ENCODE peak calls at places on chromosomes 6 and 20, in five cellular contexts. One of them, this sample, is unnamed. For H3K9me3 and H3K36me3, the result is how much of the 10 kb centered on the place peaks cover.

GRCh38 chr20:20353574-20353973 is 14.3 kb upstream of the INSM1 start:
- DNase-seq in trophoblast cell: no peak
- DNase-seq in neuronal stem cell: no peak
- DNase-seq in IMR-90: no peak
- DNase-seq in H1: no peak
- DNase-seq in this sample: no peak

GRCh38 chr6:170097505-170098427 is 193.1 kb downstream of the DLL1 start:
- DNase-seq in H1: peak
- DNase-seq in trophoblast cell: no peak
- DNase-seq in neuronal stem cell: no peak
- DNase-seq in IMR-90: no peak
- DNase-seq in this sample: no peak

GRCh38 chr20:53346266-53346665 is 247.4 kb downstream of the ZNF217 start:
- DNase-seq in neuronal stem cell: no peak
- DNase-seq in IMR-90: no peak
- DNase-seq in H1: no peak
- DNase-seq in trophoblast cell: peak
- DNase-seq in this sample: peak

GRCh38 chr6:18154507-18155272 is at the start of gene TPMT:
- DNase-seq in H1: peak
- DNase-seq in IMR-90: no peak
- DNase-seq in neuronal stem cell: no peak
- DNase-seq in trophoblast cell: no peak
- DNase-seq in this sample: no peak

GRCh38 chr20:16771204-16771603 is 23.0 kb downstream of the OTOR start:
- DNase-seq in trophoblast cell: no peak
- DNase-seq in neuronal stem cell: no peak
- DNase-seq in H1: no peak
- DNase-seq in IMR-90: peak
- DNase-seq in this sample: no peak

GRCh38 chr6:42771741-42772100 is 10.1 kb upstream of the BICRAL start:
- DNase-seq in H1: no peak
- DNase-seq in trophoblast cell: no peak
- DNase-seq in neuronal stem cell: no peak
- DNase-seq in IMR-90: no peak
- DNase-seq in this sample: no peak

GRCh38 chr20:33410081-33410742 is 8.9 kb upstream of the CDK5RAP1 start:
- DNase-seq in IMR-90: no peak
- DNase-seq in neuronal stem cell: no peak
- DNase-seq in H1: no peak
- DNase-seq in trophoblast cell: no peak
- DNase-seq in this sample: no peak

GRCh38 chr20:64209148-64209547 is 44.9 kb downstream of the MYT1 start:
- DNase-seq in trophoblast cell: no peak
- DNase-seq in IMR-90: no peak
- DNase-seq in H1: no peak
- DNase-seq in neuronal stem cell: no peak
- DNase-seq in this sample: no peak

GRCh38 chr20:19071442-19071717 is 141.1 kb upstream of the SLC24A3 start:
- DNase-seq in IMR-90: no peak
- DNase-seq in H1: no peak
- DNase-seq in neuronal stem cell: no peak
- DNase-seq in trophoblast cell: no peak
- DNase-seq in this sample: no peak

GRCh38 chr6:45075246-45075645 is 252.9 kb upstream of the RUNX2 start:
- DNase-seq in trophoblast cell: peak
- DNase-seq in IMR-90: peak
- DNase-seq in H1: no peak
- DNase-seq in neuronal stem cell: no peak
- DNase-seq in this sample: peak

GRCh38 chr20:56003966-56004365 is 1.4 kb downstream of the CBLN4 start:
- DNase-seq in IMR-90: no peak
- DNase-seq in neuronal stem cell: peak
- DNase-seq in trophoblast cell: no peak
- DNase-seq in H1: no peak
- DNase-seq in this sample: no peak

GRCh38 chr20:59204201-59204894 is 40.7 kb downstream of the ZNF831 start:
- DNase-seq in H1: no peak
- DNase-seq in IMR-90: no peak
- DNase-seq in neuronal stem cell: no peak
- DNase-seq in trophoblast cell: no peak
- DNase-seq in this sample: no peak

GRCh38 chr20:37500311-37500710 is 20.7 kb upstream of the NNAT start:
- DNase-seq in trophoblast cell: no peak
- DNase-seq in neuronal stem cell: no peak
- DNase-seq in H1: no peak
- DNase-seq in IMR-90: no peak
- DNase-seq in this sample: no peak

GRCh38 chr6:156582509-156582992 is 194.6 kb upstream of the ARID1B start:
- DNase-seq in trophoblast cell: no peak
- DNase-seq in IMR-90: no peak
- DNase-seq in H1: no peak
- DNase-seq in neuronal stem cell: no peak
- DNase-seq in this sample: no peak

GRCh38 chr6:811806-812205 is 118.9 kb upstream of the EXOC2 start:
- DNase-seq in IMR-90: no peak
- DNase-seq in trophoblast cell: no peak
- DNase-seq in neuronal stem cell: no peak
- DNase-seq in H1: no peak
- DNase-seq in this sample: no peak

GRCh38 chr6:90025418-90026089 is 131.3 kb downstream of the GJA10 start:
- DNase-seq in H1: no peak
- DNase-seq in IMR-90: peak
- DNase-seq in neuronal stem cell: no peak
- DNase-seq in trophoblast cell: no peak
- DNase-seq in this sample: peak

GRCh38 chr6:138724015-138724414 is 49.6 kb upstream of the CCDC28A start:
- DNase-seq in IMR-90: no peak
- DNase-seq in neuronal stem cell: no peak
- DNase-seq in trophoblast cell: peak
- DNase-seq in H1: no peak
- DNase-seq in this sample: peak

GRCh38 chr20:29874476-29875202 is 1382.8 kb upstream of the DEFB115 start:
- DNase-seq in neuronal stem cell: no peak
- DNase-seq in trophoblast cell: no peak
- DNase-seq in IMR-90: no peak
- DNase-seq in H1: no peak
- DNase-seq in this sample: no peak

GRCh38 chr20:29878777-29879442 is 1378.6 kb upstream of the DEFB115 start:
- DNase-seq in neuronal stem cell: no peak
- DNase-seq in H1: no peak
- DNase-seq in IMR-90: no peak
- DNase-seq in trophoblast cell: no peak
- DNase-seq in this sample: no peak

GRCh38 chr20:29876911-29877285 is 1380.6 kb upstream of the DEFB115 start:
- DNase-seq in H1: no peak
- DNase-seq in IMR-90: no peak
- DNase-seq in neuronal stem cell: no peak
- DNase-seq in trophoblast cell: no peak
- DNase-seq in this sample: no peak

GRCh38 chr20:29873946-29874345 is 1383.5 kb upstream of the DEFB115 start:
- DNase-seq in trophoblast cell: no peak
- DNase-seq in neuronal stem cell: peak
- DNase-seq in H1: peak
- DNase-seq in IMR-90: peak
- DNase-seq in this sample: peak

GRCh38 chr20:29878281-29878741 is 1379.2 kb upstream of the DEFB115 start:
- DNase-seq in trophoblast cell: peak
- DNase-seq in H1: no peak
- DNase-seq in neuronal stem cell: no peak
- DNase-seq in IMR-90: no peak
- DNase-seq in this sample: no peak
- H3K9me3 ChIP-seq in trophoblast cell: under half
- H3K9me3 ChIP-seq in H1: under half
- H3K9me3 ChIP-seq in neuronal stem cell: under half
- H3K9me3 ChIP-seq in IMR-90: under half
- H3K9me3 ChIP-seq in this sample: under half

GRCh38 chr20:41173161-41173721 is 35.9 kb downstream of the PLCG1 start:
- DNase-seq in H1: peak
- DNase-seq in neuronal stem cell: peak
- DNase-seq in IMR-90: peak
- DNase-seq in trophoblast cell: peak
- DNase-seq in this sample: peak
- H4K91ac ChIP-seq in H1: no peak
- H4K91ac ChIP-seq in neuronal stem cell: no peak
- H4K91ac ChIP-seq in IMR-90: peak
- H4K91ac ChIP-seq in trophoblast cell: no peak
- H4K91ac ChIP-seq in this sample: no peak

GRCh38 chr20:52178691-52179090 is 12.9 kb downstream of the ZFP64 start:
- DNase-seq in H1: no peak
- DNase-seq in trophoblast cell: no peak
- DNase-seq in IMR-90: no peak
- DNase-seq in neuronal stem cell: no peak
- DNase-seq in this sample: no peak
- H3K36me3 ChIP-seq in H1: under half
- H3K36me3 ChIP-seq in trophoblast cell: under half
- H3K36me3 ChIP-seq in IMR-90: under half
- H3K36me3 ChIP-seq in neuronal stem cell: half or more
- H3K36me3 ChIP-seq in this sample: under half

GRCh38 chr6:97913721-97914120 is 630.7 kb upstream of the MMS22L start:
- DNase-seq in neuronal stem cell: no peak
- DNase-seq in IMR-90: no peak
- DNase-seq in H1: no peak
- DNase-seq in trophoblast cell: no peak
- DNase-seq in this sample: no peak

GRCh38 chr6:97915537-97915936 is 632.5 kb upstream of the MMS22L start:
- DNase-seq in IMR-90: no peak
- DNase-seq in H1: no peak
- DNase-seq in neuronal stem cell: no peak
- DNase-seq in trophoblast cell: no peak
- DNase-seq in this sample: no peak

GRCh38 chr6:97919631-97920030 is 636.6 kb upstream of the MMS22L start:
- DNase-seq in neuronal stem cell: no peak
- DNase-seq in H1: no peak
- DNase-seq in trophoblast cell: no peak
- DNase-seq in IMR-90: no peak
- DNase-seq in this sample: no peak

GRCh38 chr6:97919046-97919445 is 636.0 kb upstream of the MMS22L start:
- DNase-seq in H1: no peak
- DNase-seq in trophoblast cell: no peak
- DNase-seq in neuronal stem cell: no peak
- DNase-seq in IMR-90: no peak
- DNase-seq in this sample: no peak

GRCh38 chr6:97917369-97917768 is 634.4 kb upstream of the MMS22L start:
- DNase-seq in trophoblast cell: no peak
- DNase-seq in H1: no peak
- DNase-seq in IMR-90: no peak
- DNase-seq in neuronal stem cell: peak
- DNase-seq in this sample: no peak
- H3K9me3 ChIP-seq in trophoblast cell: under half
- H3K9me3 ChIP-seq in H1: under half
- H3K9me3 ChIP-seq in IMR-90: under half
- H3K9me3 ChIP-seq in neuronal stem cell: under half
- H3K9me3 ChIP-seq in this sample: under half

This sample was measured in mesenchymal stem cell.